ENCODE peak calls at places on chromosomes 12 and 14, in eight cellular contexts. H is head of caudate nucleus; L is activated CD8-positive, alpha-beta memory T cell treated with anti-CD3 and anti-CD28 coated beads, Interleukin-2, amount 50 U/mL, for 4 hours; P is right atrium auricular region; I is NCI-H345; Y is AG09319; Q is ELF-1; O is AG09309. X is an unnamed sample.

GRCh38 chr14:94136575-94137331 is 7.3 kb upstream of the IFI27L2 start:
- DNase-seq in P (peak), Q (peak), H (peak), I (peak), L (peak), O (peak), Y (peak), X (peak)

GRCh38 chr14:103581954-103582703 is 19.4 kb downstream of the COA8 start:
- DNase-seq in O (no peak), L (no peak), P (no peak), Y (no peak), H (no peak), Q (no peak), I (no peak), X (no peak)

GRCh38 chr14:53338192-53338591 is 185.1 kb upstream of the DDHD1 start:
- DNase-seq in Q (no peak), I (no peak), P (no peak), O (no peak), H (no peak), L (no peak), Y (no peak), X (no peak)

GRCh38 chr12:88258396-88258795 is 116.3 kb downstream of the TMTC3 start:
- DNase-seq in H (no peak), Y (peak), O (peak), I (no peak), P (no peak), Q (no peak), L (no peak), X (peak)

GRCh38 chr14:77647853-77648252 is 31.4 kb upstream of the SPTLC2 start:
- DNase-seq in H (no peak), L (no peak), Q (no peak), I (no peak), O (no peak), Y (no peak), P (no peak), X (no peak)

GRCh38 chr14:67815573-67816235 is 686 bp downstream of the ZFYVE26 start:
- DNase-seq in L (no peak), H (no peak), Y (no peak), Q (peak), I (no peak), O (no peak), P (no peak), X (no peak)

GRCh38 chr12:51914034-51914923 is 7.0 kb downstream of the ACVRL1 start:
- DNase-seq in I (no peak), O (no peak), P (no peak), Q (no peak), H (no peak), L (no peak), Y (no peak), X (no peak)

GRCh38 chr12:105485321-105485910 is 154.9 kb downstream of the C12orf75 start:
- DNase-seq in L (no peak), H (no peak), I (no peak), P (peak), O (no peak), Q (peak), Y (no peak), X (peak)

GRCh38 chr12:113136128-113136989 is 798 bp upstream of the RASAL1 start:
- DNase-seq in I (peak), H (peak), Y (no peak), L (peak), Q (no peak), P (no peak), O (no peak), X (no peak)

GRCh38 chr14:69657961-69658360 is 46.6 kb downstream of the SUSD6 start:
- DNase-seq in Q (peak), I (peak), P (no peak), Y (no peak), L (no peak), H (no peak), O (no peak), X (peak)

GRCh38 chr14:100325231-100325632 is 2.1 kb downstream of the SLC25A47 start:
- DNase-seq in P (no peak), Y (no peak), H (no peak), L (no peak), O (no peak), Q (peak), I (no peak), X (no peak)

GRCh38 chr14:80924365-80925103 is 17.0 kb downstream of the CEP128 start:
- DNase-seq in Y (no peak), I (no peak), H (no peak), Q (no peak), P (no peak), L (no peak), O (no peak), X (no peak)

GRCh38 chr14:104513641-104514046 is 65.9 kb upstream of the C14orf180 start:
- DNase-seq in O (no peak), I (no peak), Y (no peak), P (peak), L (no peak), H (no peak), Q (no peak), X (no peak)

GRCh38 chr14:102264775-102265174 is 40.2 kb downstream of the MOK start:
- DNase-seq in Y (no peak), L (no peak), I (no peak), H (no peak), Q (no peak), P (no peak), O (no peak), X (no peak)

GRCh38 chr14:96662116-96662901 is 134.9 kb upstream of the VRK1 start:
- DNase-seq in H (no peak), I (no peak), O (no peak), Y (no peak), L (no peak), Q (no peak), P (no peak), X (no peak)

GRCh38 chr12:76236640-76237039 is 111.6 kb downstream of the BBS10 start:
- DNase-seq in L (no peak), Y (no peak), H (no peak), I (no peak), P (no peak), Q (no peak), O (no peak), X (no peak)

GRCh38 chr12:21992823-21993222 is 51.6 kb upstream of the ABCC9 start:
- DNase-seq in Y (no peak), L (no peak), O (no peak), H (no peak), P (no peak), Q (no peak), I (no peak), X (no peak)

GRCh38 chr14:100907240-100907639 is 3.7 kb upstream of the RTL1 start:
- DNase-seq in I (no peak), Q (no peak), O (no peak), H (no peak), L (no peak), Y (no peak), P (no peak), X (no peak)

GRCh38 chr12:74539765-74540526 is 2.3 kb downstream of the ATXN7L3B start:
- DNase-seq in Q (peak), P (no peak), L (no peak), Y (no peak), H (no peak), I (peak), O (no peak), X (no peak)

GRCh38 chr14:61065671-61066070 is 84.6 kb downstream of the SLC38A6 start:
- DNase-seq in P (no peak), Q (no peak), L (no peak), O (no peak), Y (no peak), I (peak), H (no peak), X (no peak)

X was measured in fibroblast of the conjunctiva.